ENCODE peak calls at places on chromosomes 16 and 17, in eight cellular contexts. N, S, Q, V, F, A, D and R are unnamed samples. For H3K4me1 and H3K9me3, the result is how much of the 10 kb centered on the place peaks cover.

GRCh38 chr17:35345926-35346771 is 27.3 kb downstream of the SLFN11 start:
- DNase-seq in N (peak), Q (peak), V (peak), D (peak), F (peak), A (peak), S (peak), R (peak)

GRCh38 chr17:4696432-4696796 is 7.5 kb downstream of the PELP1 start:
- DNase-seq in S (no peak), D (no peak), A (no peak), V (no peak), Q (no peak), N (no peak), F (no peak), R (no peak)

GRCh38 chr17:1608676-1609075 is 20.0 kb downstream of the SLC43A2 start:
- DNase-seq in F (no peak), Q (no peak), A (no peak), N (no peak), S (no peak), V (no peak), D (no peak), R (no peak)

GRCh38 chr16:11613381-11614303 is 26.9 kb upstream of the LITAF start:
- DNase-seq in F (peak), A (peak), S (no peak), N (peak), D (no peak), V (peak), Q (peak), R (no peak)

GRCh38 chr17:35051579-35052239 is 11.8 kb downstream of the RFFL start:
- DNase-seq in Q (no peak), F (peak), A (no peak), D (no peak), N (no peak), V (no peak), S (no peak), R (no peak)

GRCh38 chr16:8481810-8482209 is 108.5 kb downstream of the TMEM114 start:
- DNase-seq in Q (no peak), V (no peak), F (no peak), A (no peak), N (no peak), D (no peak), S (no peak), R (no peak)

GRCh38 chr16:83967838-83968482 is at the start of gene NECAB2:
- DNase-seq in S (peak), A (no peak), N (no peak), F (peak), V (peak), Q (peak), D (peak), R (no peak)

GRCh38 chr17:74296548-74296936 is 22.5 kb downstream of the DNAI2 start:
- DNase-seq in A (no peak), Q (peak), S (peak), D (peak), N (no peak), F (peak), V (peak), R (no peak)

GRCh38 chr17:60106377-60107059 is 27.8 kb upstream of the HEATR6 start:
- DNase-seq in A (no peak), Q (no peak), F (peak), V (no peak), D (no peak), N (no peak), S (no peak), R (no peak)

GRCh38 chr17:35315283-35315682 is 58.1 kb downstream of the SLFN11 start:
- DNase-seq in V (no peak), D (peak), F (peak), S (no peak), N (no peak), Q (peak), A (no peak), R (no peak)

GRCh38 chr17:46270032-46270431 is 24.9 kb upstream of the LRRC37A start:
- DNase-seq in S (peak), Q (no peak), D (no peak), N (no peak), A (no peak), F (no peak), V (no peak), R (no peak)

GRCh38 chr17:41962768-41963434 is 3.7 kb upstream of the CNP start:
- DNase-seq in F (peak), N (peak), V (peak), A (peak), Q (peak), D (peak), S (peak), R (peak)

GRCh38 chr17:82396601-82397435 is 21.3 kb upstream of the HEXD start:
- DNase-seq in V (no peak), F (peak), N (no peak), A (no peak), Q (no peak), D (peak), S (peak), R (no peak)

GRCh38 chr17:46931596-46931995 is 8.6 kb downstream of the GOSR2 start:
- DNase-seq in D (no peak), N (no peak), F (no peak), A (no peak), S (no peak), Q (no peak), V (no peak), R (no peak)

GRCh38 chr17:77438241-77439204 is 297.8 kb downstream of the SEC14L1 start:
- DNase-seq in D (no peak), Q (no peak), V (no peak), A (no peak), S (no peak), F (no peak), N (no peak), R (no peak)

GRCh38 chr16:4090476-4090875 is 25.8 kb downstream of the ADCY9 start:
- DNase-seq in V (peak), A (peak), Q (peak), S (no peak), N (no peak), F (no peak), D (peak), R (no peak)

GRCh38 chr17:39406951-39407350 is 5.5 kb upstream of the FBXL20 start:
- DNase-seq in N (no peak), Q (no peak), A (no peak), F (no peak), S (no peak), D (no peak), V (no peak), R (no peak)

GRCh38 chr17:17935321-17936271 is 36.6 kb downstream of the TOM1L2 start:
- DNase-seq in D (peak), V (no peak), A (peak), N (no peak), S (no peak), F (peak), Q (no peak), R (no peak)

GRCh38 chr17:40886090-40886489 is 1.0 kb upstream of the KRT20 start:
- DNase-seq in D (no peak), V (no peak), F (peak), A (no peak), Q (no peak), S (no peak), N (no peak), R (no peak)

GRCh38 chr16:25614836-25615235 is 76.9 kb upstream of the HS3ST4 start:
- DNase-seq in D (no peak), A (no peak), N (no peak), S (no peak), V (no peak), F (no peak), Q (no peak), R (no peak)

GRCh38 chr16:86442703-86443102 is 67.6 kb upstream of the FOXF1 start:
- DNase-seq in D (no peak), A (no peak), S (no peak), N (no peak), Q (no peak), F (no peak), V (no peak), R (no peak)

DNA sequence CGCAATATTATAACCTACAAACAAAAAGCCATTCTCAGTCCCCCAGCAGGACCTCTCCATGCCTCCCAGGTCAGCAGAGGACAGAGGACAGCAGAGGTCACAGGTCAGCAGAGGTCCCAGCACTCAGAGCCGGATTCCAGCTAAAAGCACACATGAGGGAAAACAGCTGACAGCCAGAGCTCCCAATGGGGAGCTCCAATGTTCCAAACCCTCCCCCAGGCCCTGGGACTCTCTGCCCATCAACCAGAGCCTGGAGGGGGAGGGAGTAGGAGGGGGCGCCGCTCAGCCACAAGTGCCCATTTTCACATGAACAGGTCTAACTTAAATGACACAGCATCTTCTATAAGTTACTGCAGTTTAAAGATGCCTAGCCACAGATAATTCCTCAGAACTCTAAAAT is 77.5 kb downstream of the ANKRD11 start:
- DNase-seq in A (no peak), Q (peak), S (peak), V (peak), N (no peak), F (no peak), D (no peak), R (no peak)
- H3K4me1 ChIP-seq in A (half or more), Q (half or more), S (under half), V (half or more), N (half or more), F (under half), D (half or more), R (half or more)

GRCh38 chr16:67666032-67666537 is 465 bp downstream of the ENKD1 start:
- DNase-seq in S (peak), Q (no peak), N (peak), F (no peak), A (peak), V (peak), D (peak), R (no peak)
- H3K27ac ChIP-seq in S (no peak), Q (peak), N (peak), F (peak), A (peak), V (peak), D (peak), R (peak)

GRCh38 chr17:65472602-65473001 is 88.8 kb downstream of the AXIN2 start:
- DNase-seq in N (peak), A (peak), D (peak), V (no peak), Q (no peak), F (peak), S (peak), R (no peak)
- H3K9me3 ChIP-seq in N (under half), A (under half), D (under half), V (under half), Q (under half), F (under half), S (under half), R (under half)

DNA sequence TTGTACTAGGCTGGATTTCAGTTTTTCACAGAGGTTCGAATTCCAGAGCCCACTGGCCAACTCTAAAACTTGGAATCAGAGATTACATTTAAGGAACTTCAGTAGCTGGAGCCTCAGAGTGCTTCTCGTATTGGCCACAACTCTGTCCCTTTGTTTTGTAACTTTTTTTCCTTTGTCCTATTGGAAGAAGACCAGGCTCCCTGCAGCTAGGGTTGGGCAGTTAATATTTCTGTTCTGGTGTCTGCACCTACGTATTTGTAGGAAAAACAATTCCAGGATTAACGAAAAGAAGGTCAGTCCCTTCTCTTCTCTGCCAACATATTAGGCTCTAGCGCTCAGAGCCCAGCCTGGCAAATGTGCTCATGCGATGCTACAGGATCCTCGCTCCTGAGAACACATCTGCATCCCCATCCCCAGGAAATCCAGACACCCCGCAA is 1.9 kb downstream of the CDH11 start:
- DNase-seq in S (peak), F (peak), A (no peak), V (no peak), Q (no peak), N (no peak), D (no peak), R (no peak)
- H3K4me1 ChIP-seq in S (under half), F (under half), A (half or more), V (under half), Q (under half), N (under half), D (under half), R (under half)

GRCh38 chr16:68090109-68090508 is 4.9 kb downstream of the NFATC3 start:
- DNase-seq in F (no peak), Q (no peak), D (no peak), S (no peak), N (no peak), A (no peak), V (no peak), R (no peak)
- H3K27ac ChIP-seq in F (no peak), Q (no peak), D (peak), S (no peak), N (peak), A (no peak), V (no peak), R (no peak)

DNA sequence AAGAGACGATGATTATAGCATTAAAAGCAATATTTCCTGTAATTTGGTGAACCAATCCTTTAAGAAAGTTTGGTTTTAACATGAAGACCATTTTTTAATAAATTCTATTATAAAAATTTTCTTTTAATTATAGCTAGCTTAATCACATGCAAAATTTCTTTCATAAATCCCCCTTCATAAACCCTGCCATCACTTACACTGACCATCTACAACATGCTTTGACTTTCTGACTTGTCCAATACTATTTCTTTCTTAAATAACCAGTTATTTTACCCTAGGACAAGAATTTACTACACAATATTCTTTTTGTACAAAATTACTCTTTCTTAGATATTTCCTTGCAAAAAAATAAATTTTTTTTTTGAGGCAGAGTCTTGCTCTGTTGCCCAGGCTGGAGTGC is 1334.8 kb downstream of the CDH11 start:
- DNase-seq in Q (no peak), S (no peak), V (no peak), N (no peak), F (peak), A (no peak), D (no peak), R (no peak)
- H3K9me3 ChIP-seq in Q (under half), S (under half), V (under half), N (under half), F (under half), A (under half), D (under half), R (under half)

GRCh38 chr17:351436-351713 is 1.2 kb downstream of the RPH3AL start:
- DNase-seq in D (no peak), A (no peak), Q (no peak), F (no peak), N (no peak), S (no peak), V (no peak), R (no peak)

GRCh38 chr17:352421-353212 is at the start of gene RPH3AL:
- DNase-seq in N (peak), V (no peak), A (no peak), S (peak), Q (peak), F (peak), D (peak), R (no peak)

GRCh38 chr17:353213-353837 is 718 bp upstream of the RPH3AL start:
- DNase-seq in N (no peak), F (no peak), V (no peak), A (no peak), S (no peak), D (no peak), Q (no peak), R (no peak)

GRCh38 chr17:350706-351435 is 1.7 kb downstream of the RPH3AL start:
- DNase-seq in A (peak), Q (peak), D (peak), S (no peak), V (peak), F (peak), N (peak), R (no peak)

DNA sequence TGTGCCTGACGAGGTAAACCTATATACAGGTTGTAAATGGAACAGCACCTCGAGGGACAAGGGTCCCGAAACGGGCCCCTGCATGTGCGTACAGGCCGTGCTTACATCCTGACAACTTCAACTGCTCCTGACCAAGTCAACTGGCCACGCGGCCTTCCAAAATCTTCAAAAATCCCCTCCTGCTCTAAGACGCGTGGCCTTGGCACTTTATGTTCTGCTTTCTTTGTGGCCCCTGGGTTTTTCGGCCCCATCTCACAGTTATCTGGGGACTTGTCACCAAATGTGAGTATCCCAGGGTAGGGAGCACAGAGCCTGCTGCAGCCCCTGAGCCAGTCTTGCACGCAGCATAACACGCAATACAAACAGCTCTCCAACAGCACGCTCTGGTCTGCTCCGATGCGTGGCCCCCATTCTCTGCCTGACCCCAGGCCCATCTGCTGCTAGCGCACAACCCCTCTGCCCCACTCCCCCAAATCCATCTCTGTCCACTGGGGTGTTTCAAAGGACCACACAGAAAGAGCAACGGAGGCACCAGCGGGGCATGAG is 659 bp downstream of the RPH3AL start:
- DNase-seq in S (no peak), D (no peak), F (no peak), Q (no peak), V (no peak), A (no peak), N (no peak), R (no peak)
- H3K4me1 ChIP-seq in S (under half), D (under half), F (under half), Q (half or more), V (half or more), A (under half), N (half or more), R (under half)

DNA sequence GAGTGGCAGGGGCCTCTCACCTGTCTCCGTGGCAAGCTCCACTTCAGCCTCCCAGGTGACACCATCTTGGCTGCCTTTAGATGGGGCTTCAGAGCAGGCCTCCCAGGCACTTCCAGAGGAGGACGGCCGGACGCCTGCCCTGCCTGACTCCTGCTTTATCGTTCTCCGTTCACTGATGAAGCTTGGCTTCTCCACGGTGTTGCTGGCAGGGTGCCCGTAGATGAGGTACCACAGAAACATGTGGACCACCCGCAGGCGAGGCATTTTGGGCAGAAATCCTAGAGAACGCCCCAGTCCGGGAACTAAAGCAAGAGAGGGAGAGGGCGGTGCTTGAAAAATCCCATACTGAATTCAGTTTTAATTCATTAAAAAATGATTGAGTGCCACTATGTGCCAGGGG is 54.5 kb downstream of the GTF3C1 start:
- DNase-seq in N (no peak), S (no peak), Q (no peak), F (peak), D (peak), V (no peak), A (no peak), R (no peak)
- H3K27ac ChIP-seq in N (no peak), S (no peak), Q (no peak), F (peak), D (no peak), V (no peak), A (no peak), R (no peak)

GRCh38 chr16:16086653-16087446 is 136.4 kb downstream of the ABCC6 start:
- DNase-seq in D (no peak), Q (no peak), V (no peak), S (no peak), A (no peak), N (no peak), F (no peak), R (no peak)

GRCh38 chr16:16083421-16084156 is 134.2 kb downstream of the ABCC1 start:
- DNase-seq in N (no peak), F (peak), D (no peak), Q (no peak), V (no peak), S (no peak), A (no peak), R (no peak)

GRCh38 chr16:16084874-16085273 is 135.5 kb downstream of the ABCC1 start:
- DNase-seq in S (no peak), V (no peak), N (no peak), D (no peak), A (no peak), Q (no peak), F (no peak), R (no peak)

GRCh38 chr16:16080465-16081065 is 131.1 kb downstream of the ABCC1 start:
- DNase-seq in A (no peak), D (no peak), F (no peak), N (no peak), Q (no peak), V (no peak), S (no peak), R (no peak)

GRCh38 chr16:16082255-16082654 is 132.8 kb downstream of the ABCC1 start:
- DNase-seq in Q (no peak), S (no peak), N (no peak), D (no peak), A (no peak), F (no peak), V (no peak), R (no peak)
- H3K9me3 ChIP-seq in Q (under half), S (under half), N (under half), D (under half), A (under half), F (under half), V (under half), R (under half)

GRCh38 chr17:63832014-63832413 is 4.6 kb upstream of the FTSJ3 start:
- DNase-seq in A (no peak), N (no peak), V (no peak), D (no peak), F (no peak), Q (no peak), S (no peak), R (no peak)

GRCh38 chr17:63830278-63830677 is 2.8 kb upstream of the FTSJ3 start:
- DNase-seq in Q (no peak), V (no peak), D (no peak), A (no peak), F (no peak), S (no peak), N (no peak), R (no peak)

GRCh38 chr17:63832455-63832854 is 5.0 kb upstream of the FTSJ3 start:
- DNase-seq in Q (no peak), V (no peak), F (no peak), D (no peak), S (no peak), N (no peak), A (no peak), R (no peak)

GRCh38 chr17:63830904-63831491 is 3.5 kb upstream of the FTSJ3 start:
- DNase-seq in N (no peak), D (no peak), V (no peak), S (no peak), Q (no peak), F (no peak), A (no peak), R (no peak)

DNA sequence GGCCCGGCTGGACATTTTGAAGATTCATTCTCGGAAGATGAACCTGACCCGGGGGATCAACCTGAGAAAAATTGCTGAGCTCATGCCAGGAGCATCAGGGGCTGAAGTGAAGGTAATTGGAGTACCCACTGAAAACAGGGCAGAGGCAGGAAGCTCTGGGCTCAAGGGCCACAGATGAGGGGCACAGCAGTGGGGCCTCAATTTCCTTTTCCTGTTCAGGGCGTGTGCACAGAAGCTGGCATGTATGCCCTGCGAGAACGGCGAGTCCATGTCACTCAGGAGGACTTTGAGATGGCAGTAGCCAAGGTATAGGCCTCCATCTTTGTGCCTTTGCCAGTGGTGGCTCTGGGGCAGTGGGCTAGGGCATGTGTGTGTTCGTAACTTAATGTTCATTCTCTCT is 4.0 kb upstream of the FTSJ3 start:
- DNase-seq in D (no peak), N (no peak), A (no peak), S (no peak), V (no peak), Q (no peak), F (no peak), R (no peak)
- H3K4me1 ChIP-seq in D (under half), N (under half), A (under half), S (under half), V (under half), Q (under half), F (under half), R (under half)